ENCODE peak calls at places on chromosomes 5 and 9, in ten cellular contexts. One of them, this sample, is unnamed.

GRCh38 chr9:6305954-6306563 is 22.1 kb upstream of the TPD52L3 start:
- DNase-seq in endothelial cell: no peak
- DNase-seq in SK-N-SH: peak; percentile 31
- DNase-seq in kidney epithelial cell: peak; percentile 10
- DNase-seq in progenitor cell of endocrine pancreas: no peak
- DNase-seq in activated B cell treated with CpG ODN at 0.5 μM for 24 hours: no peak
- DNase-seq in fibroblast of the aortic adventitia: peak; percentile 82
- DNase-seq in fibroblast of lung: peak; percentile 29
- DNase-seq in Caco-2: no peak
- DNase-seq in cardiac fibroblast: peak; percentile 76
- DNase-seq in this sample: no peak

GRCh38 chr9:124602204-124602603 is 95.0 kb upstream of the NR5A1 start:
- DNase-seq in SK-N-SH: no peak
- DNase-seq in progenitor cell of endocrine pancreas: no peak
- DNase-seq in Caco-2: no peak
- DNase-seq in fibroblast of lung: no peak
- DNase-seq in endothelial cell: no peak
- DNase-seq in kidney epithelial cell: no peak
- DNase-seq in activated B cell treated with CpG ODN at 0.5 μM for 24 hours: no peak
- DNase-seq in fibroblast of the aortic adventitia: no peak
- DNase-seq in cardiac fibroblast: peak; percentile 7
- DNase-seq in this sample: no peak

GRCh38 chr5:160772854-160773253 is 79.2 kb downstream of the ATP10B start:
- DNase-seq in fibroblast of the aortic adventitia: no peak
- DNase-seq in progenitor cell of endocrine pancreas: no peak
- DNase-seq in fibroblast of lung: no peak
- DNase-seq in Caco-2: no peak
- DNase-seq in activated B cell treated with CpG ODN at 0.5 μM for 24 hours: no peak
- DNase-seq in SK-N-SH: no peak
- DNase-seq in kidney epithelial cell: no peak
- DNase-seq in cardiac fibroblast: no peak
- DNase-seq in endothelial cell: no peak
- DNase-seq in this sample: no peak

GRCh38 chr9:96604005-96604320 is 15.7 kb downstream of the CDC14B start:
- DNase-seq in progenitor cell of endocrine pancreas: no peak
- DNase-seq in SK-N-SH: no peak
- DNase-seq in fibroblast of the aortic adventitia: peak; percentile 76
- DNase-seq in kidney epithelial cell: no peak
- DNase-seq in fibroblast of lung: peak; percentile 63
- DNase-seq in activated B cell treated with CpG ODN at 0.5 μM for 24 hours: no peak
- DNase-seq in endothelial cell: no peak
- DNase-seq in cardiac fibroblast: no peak
- DNase-seq in Caco-2: no peak
- DNase-seq in this sample: no peak

GRCh38 chr9:89080193-89080592 is 88.9 kb downstream of the S1PR3 start:
- DNase-seq in SK-N-SH: no peak
- DNase-seq in fibroblast of the aortic adventitia: peak; percentile 75
- DNase-seq in cardiac fibroblast: peak; percentile 78
- DNase-seq in fibroblast of lung: no peak
- DNase-seq in progenitor cell of endocrine pancreas: no peak
- DNase-seq in Caco-2: no peak
- DNase-seq in kidney epithelial cell: no peak
- DNase-seq in endothelial cell: no peak
- DNase-seq in activated B cell treated with CpG ODN at 0.5 μM for 24 hours: no peak
- DNase-seq in this sample: no peak

GRCh38 chr9:129177443-129177790 is 644 bp downstream of the IER5L start:
- DNase-seq in kidney epithelial cell: no peak
- DNase-seq in Caco-2: no peak
- DNase-seq in fibroblast of lung: no peak
- DNase-seq in progenitor cell of endocrine pancreas: no peak
- DNase-seq in SK-N-SH: peak; percentile 77
- DNase-seq in cardiac fibroblast: no peak
- DNase-seq in endothelial cell: peak; percentile 44
- DNase-seq in fibroblast of the aortic adventitia: peak; percentile 6
- DNase-seq in activated B cell treated with CpG ODN at 0.5 μM for 24 hours: peak; percentile 65
- DNase-seq in this sample: no peak

GRCh38 chr5:2023196-2023595 is 140.5 kb upstream of the IRX4 start:
- DNase-seq in progenitor cell of endocrine pancreas: no peak
- DNase-seq in endothelial cell: no peak
- DNase-seq in Caco-2: no peak
- DNase-seq in cardiac fibroblast: no peak
- DNase-seq in fibroblast of lung: no peak
- DNase-seq in activated B cell treated with CpG ODN at 0.5 μM for 24 hours: no peak
- DNase-seq in SK-N-SH: no peak
- DNase-seq in fibroblast of the aortic adventitia: no peak
- DNase-seq in kidney epithelial cell: no peak
- DNase-seq in this sample: no peak

GRCh38 chr5:95533761-95534160 is 21.0 kb downstream of the SKIC3 start:
- DNase-seq in activated B cell treated with CpG ODN at 0.5 μM for 24 hours: no peak
- DNase-seq in kidney epithelial cell: no peak
- DNase-seq in SK-N-SH: no peak
- DNase-seq in fibroblast of lung: no peak
- DNase-seq in Caco-2: no peak
- DNase-seq in progenitor cell of endocrine pancreas: no peak
- DNase-seq in cardiac fibroblast: peak; percentile 35
- DNase-seq in fibroblast of the aortic adventitia: no peak
- DNase-seq in endothelial cell: no peak
- DNase-seq in this sample: no peak

DNA sequence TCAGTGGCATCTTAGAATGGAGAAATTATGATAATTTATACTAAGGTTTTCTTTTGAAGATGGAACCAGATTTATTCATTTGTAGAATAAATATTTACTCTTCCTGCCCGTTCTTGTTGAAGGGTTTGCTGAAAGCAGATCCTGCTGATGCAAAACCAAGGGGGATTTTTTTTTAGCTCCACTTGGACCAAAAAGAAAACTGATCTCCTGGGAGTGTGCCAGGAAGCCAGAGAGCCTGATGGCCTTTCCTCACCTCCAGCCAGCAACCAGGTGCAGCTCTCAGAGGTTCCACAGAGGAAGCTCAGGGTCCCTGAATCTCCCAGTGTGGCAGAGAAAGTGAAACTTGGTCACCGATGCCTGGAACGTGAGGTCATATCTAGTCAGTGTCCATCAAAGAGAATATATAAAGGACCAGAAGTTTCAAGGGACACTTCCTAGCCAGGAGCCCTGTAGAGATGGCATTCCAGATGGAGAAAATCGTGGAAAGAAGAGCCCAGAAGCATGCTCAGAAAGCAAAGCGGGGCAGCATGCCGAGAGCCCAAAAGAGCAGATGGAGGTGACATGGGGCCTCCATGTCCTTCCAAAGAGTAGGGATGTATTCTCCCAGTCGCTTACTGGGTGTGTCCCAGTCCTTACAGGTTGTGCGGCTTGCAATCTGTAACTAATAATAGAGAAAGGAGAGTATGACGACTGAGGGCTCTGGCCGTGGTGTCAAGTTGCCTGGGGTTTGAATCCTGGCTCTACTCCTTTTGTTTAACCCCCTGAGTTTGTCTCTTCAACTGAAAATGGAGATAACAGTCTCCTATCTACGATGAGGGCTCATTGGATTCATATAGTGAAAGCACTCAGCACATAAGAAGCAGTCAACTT is 12.2 kb downstream of the AFAP1L1 start:
- DNase-seq in fibroblast of lung: no peak
- DNase-seq in SK-N-SH: no peak
- DNase-seq in Caco-2: no peak
- DNase-seq in kidney epithelial cell: no peak
- DNase-seq in activated B cell treated with CpG ODN at 0.5 μM for 24 hours: no peak
- DNase-seq in endothelial cell: no peak
- DNase-seq in fibroblast of the aortic adventitia: peak; percentile 40
- DNase-seq in cardiac fibroblast: peak; percentile 39
- DNase-seq in progenitor cell of endocrine pancreas: no peak
- DNase-seq in this sample: no peak
- TF ChIP-seq CTCF in fibroblast of lung: no peak
- TF ChIP-seq CTCF in SK-N-SH: no peak
- TF ChIP-seq CTCF in Caco-2: no peak
- TF ChIP-seq CTCF in kidney epithelial cell: no peak
- TF ChIP-seq CTCF in activated B cell treated with CpG ODN at 0.5 μM for 24 hours: no peak
- TF ChIP-seq CTCF in endothelial cell: no peak
- TF ChIP-seq CTCF in fibroblast of the aortic adventitia: no peak
- TF ChIP-seq CTCF in cardiac fibroblast: no peak
- TF ChIP-seq CTCF in progenitor cell of endocrine pancreas: no peak
- TF ChIP-seq CTCF in this sample: no peak

GRCh38 chr5:150612405-150612804 is 28.1 kb upstream of the SYNPO start:
- DNase-seq in Caco-2: no peak
- DNase-seq in progenitor cell of endocrine pancreas: no peak
- DNase-seq in activated B cell treated with CpG ODN at 0.5 μM for 24 hours: no peak
- DNase-seq in fibroblast of the aortic adventitia: no peak
- DNase-seq in SK-N-SH: no peak
- DNase-seq in endothelial cell: no peak
- DNase-seq in cardiac fibroblast: no peak
- DNase-seq in fibroblast of lung: no peak
- DNase-seq in kidney epithelial cell: no peak
- DNase-seq in this sample: no peak

GRCh38 chr5:150614651-150615040 is 25.8 kb upstream of the SYNPO start:
- DNase-seq in fibroblast of the aortic adventitia: no peak
- DNase-seq in fibroblast of lung: no peak
- DNase-seq in endothelial cell: no peak
- DNase-seq in activated B cell treated with CpG ODN at 0.5 μM for 24 hours: no peak
- DNase-seq in cardiac fibroblast: no peak
- DNase-seq in SK-N-SH: no peak
- DNase-seq in kidney epithelial cell: no peak
- DNase-seq in Caco-2: no peak
- DNase-seq in progenitor cell of endocrine pancreas: no peak
- DNase-seq in this sample: no peak

GRCh38 chr5:150612905-150613670 is 27.4 kb upstream of the SYNPO start:
- DNase-seq in cardiac fibroblast: no peak
- DNase-seq in progenitor cell of endocrine pancreas: no peak
- DNase-seq in activated B cell treated with CpG ODN at 0.5 μM for 24 hours: no peak
- DNase-seq in endothelial cell: no peak
- DNase-seq in fibroblast of lung: peak; percentile 61
- DNase-seq in SK-N-SH: no peak
- DNase-seq in kidney epithelial cell: no peak
- DNase-seq in fibroblast of the aortic adventitia: peak; percentile 48
- DNase-seq in Caco-2: no peak
- DNase-seq in this sample: no peak

GRCh38 chr5:150615141-150615699 is 25.2 kb upstream of the SYNPO start:
- DNase-seq in fibroblast of lung: peak; percentile 87
- DNase-seq in endothelial cell: no peak
- DNase-seq in fibroblast of the aortic adventitia: peak; percentile 85
- DNase-seq in progenitor cell of endocrine pancreas: no peak
- DNase-seq in cardiac fibroblast: peak; percentile 43
- DNase-seq in SK-N-SH: no peak
- DNase-seq in activated B cell treated with CpG ODN at 0.5 μM for 24 hours: no peak
- DNase-seq in Caco-2: no peak
- DNase-seq in kidney epithelial cell: no peak
- DNase-seq in this sample: peak; percentile 81

GRCh38 chr5:150613991-150614650 is 26.3 kb upstream of the SYNPO start:
- DNase-seq in fibroblast of the aortic adventitia: no peak
- DNase-seq in kidney epithelial cell: no peak
- DNase-seq in endothelial cell: no peak
- DNase-seq in fibroblast of lung: no peak
- DNase-seq in SK-N-SH: no peak
- DNase-seq in cardiac fibroblast: no peak
- DNase-seq in Caco-2: no peak
- DNase-seq in activated B cell treated with CpG ODN at 0.5 μM for 24 hours: no peak
- DNase-seq in progenitor cell of endocrine pancreas: no peak
- DNase-seq in this sample: no peak
- TF ChIP-seq CTCF in fibroblast of the aortic adventitia: no peak
- TF ChIP-seq CTCF in kidney epithelial cell: peak; percentile 17
- TF ChIP-seq CTCF in endothelial cell: peak; percentile 31
- TF ChIP-seq CTCF in fibroblast of lung: no peak
- TF ChIP-seq CTCF in SK-N-SH: peak; percentile 26
- TF ChIP-seq CTCF in cardiac fibroblast: peak; percentile 12
- TF ChIP-seq CTCF in Caco-2: no peak
- TF ChIP-seq CTCF in activated B cell treated with CpG ODN at 0.5 μM for 24 hours: no peak
- TF ChIP-seq CTCF in progenitor cell of endocrine pancreas: peak; percentile 35
- TF ChIP-seq CTCF in this sample: peak; percentile 3

GRCh38 chr5:86666981-86667380 is 49.2 kb downstream of the COX7C start:
- DNase-seq in kidney epithelial cell: no peak
- DNase-seq in activated B cell treated with CpG ODN at 0.5 μM for 24 hours: no peak
- DNase-seq in fibroblast of lung: no peak
- DNase-seq in cardiac fibroblast: no peak
- DNase-seq in endothelial cell: no peak
- DNase-seq in Caco-2: no peak
- DNase-seq in fibroblast of the aortic adventitia: no peak
- DNase-seq in progenitor cell of endocrine pancreas: no peak
- DNase-seq in SK-N-SH: no peak
- DNase-seq in this sample: no peak

GRCh38 chr5:86665984-86666760 is 48.4 kb downstream of the COX7C start:
- DNase-seq in kidney epithelial cell: no peak
- DNase-seq in SK-N-SH: no peak
- DNase-seq in cardiac fibroblast: no peak
- DNase-seq in Caco-2: no peak
- DNase-seq in fibroblast of lung: no peak
- DNase-seq in endothelial cell: no peak
- DNase-seq in progenitor cell of endocrine pancreas: no peak
- DNase-seq in fibroblast of the aortic adventitia: no peak
- DNase-seq in activated B cell treated with CpG ODN at 0.5 μM for 24 hours: no peak
- DNase-seq in this sample: no peak

DNA sequence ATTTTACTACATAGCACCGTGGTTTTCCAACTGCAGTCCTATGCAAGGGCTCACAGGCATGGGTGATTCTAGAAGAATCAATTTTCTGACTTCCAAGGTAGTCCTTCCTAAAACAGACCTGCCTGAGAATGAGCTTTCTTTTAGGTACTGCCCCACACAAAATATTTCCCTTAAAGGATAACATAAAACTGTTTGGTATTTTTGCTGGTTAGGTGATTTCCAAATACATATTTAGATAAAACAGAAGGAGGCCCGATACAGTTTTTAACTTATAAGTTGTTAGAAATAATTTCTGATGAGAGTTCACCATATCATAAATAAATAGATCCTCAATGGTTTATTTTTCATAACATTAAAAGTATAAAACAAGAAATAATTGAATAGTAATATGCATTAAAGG is 46.4 kb downstream of the COX7C start:
- DNase-seq in cardiac fibroblast: no peak
- DNase-seq in fibroblast of lung: no peak
- DNase-seq in kidney epithelial cell: no peak
- DNase-seq in fibroblast of the aortic adventitia: no peak
- DNase-seq in endothelial cell: no peak
- DNase-seq in Caco-2: no peak
- DNase-seq in activated B cell treated with CpG ODN at 0.5 μM for 24 hours: no peak
- DNase-seq in SK-N-SH: no peak
- DNase-seq in progenitor cell of endocrine pancreas: no peak
- DNase-seq in this sample: no peak
- TF ChIP-seq CTCF in cardiac fibroblast: no peak
- TF ChIP-seq CTCF in fibroblast of lung: no peak
- TF ChIP-seq CTCF in kidney epithelial cell: no peak
- TF ChIP-seq CTCF in fibroblast of the aortic adventitia: no peak
- TF ChIP-seq CTCF in endothelial cell: no peak
- TF ChIP-seq CTCF in Caco-2: no peak
- TF ChIP-seq CTCF in activated B cell treated with CpG ODN at 0.5 μM for 24 hours: no peak
- TF ChIP-seq CTCF in SK-N-SH: no peak
- TF ChIP-seq CTCF in progenitor cell of endocrine pancreas: no peak
- TF ChIP-seq CTCF in this sample: no peak

GRCh38 chr5:983238-983524 is 25.4 kb upstream of the NKD2 start:
- DNase-seq in fibroblast of the aortic adventitia: no peak
- DNase-seq in cardiac fibroblast: no peak
- DNase-seq in progenitor cell of endocrine pancreas: no peak
- DNase-seq in Caco-2: no peak
- DNase-seq in fibroblast of lung: no peak
- DNase-seq in SK-N-SH: no peak
- DNase-seq in kidney epithelial cell: no peak
- DNase-seq in endothelial cell: no peak
- DNase-seq in activated B cell treated with CpG ODN at 0.5 μM for 24 hours: no peak
- DNase-seq in this sample: no peak

GRCh38 chr5:980941-981340 is 27.7 kb upstream of the NKD2 start:
- DNase-seq in activated B cell treated with CpG ODN at 0.5 μM for 24 hours: no peak
- DNase-seq in Caco-2: no peak
- DNase-seq in SK-N-SH: no peak
- DNase-seq in endothelial cell: no peak
- DNase-seq in fibroblast of the aortic adventitia: peak; percentile 42
- DNase-seq in kidney epithelial cell: no peak
- DNase-seq in cardiac fibroblast: peak; percentile 21
- DNase-seq in fibroblast of lung: peak; percentile 36
- DNase-seq in progenitor cell of endocrine pancreas: no peak
- DNase-seq in this sample: no peak

GRCh38 chr5:983568-983967 is 25.0 kb upstream of the NKD2 start:
- DNase-seq in fibroblast of the aortic adventitia: no peak
- DNase-seq in progenitor cell of endocrine pancreas: no peak
- DNase-seq in SK-N-SH: no peak
- DNase-seq in activated B cell treated with CpG ODN at 0.5 μM for 24 hours: no peak
- DNase-seq in kidney epithelial cell: no peak
- DNase-seq in fibroblast of lung: no peak
- DNase-seq in cardiac fibroblast: no peak
- DNase-seq in Caco-2: no peak
- DNase-seq in endothelial cell: no peak
- DNase-seq in this sample: no peak

GRCh38 chr5:981466-981865 is 27.1 kb upstream of the NKD2 start:
- DNase-seq in fibroblast of lung: no peak
- DNase-seq in kidney epithelial cell: no peak
- DNase-seq in fibroblast of the aortic adventitia: no peak
- DNase-seq in SK-N-SH: no peak
- DNase-seq in activated B cell treated with CpG ODN at 0.5 μM for 24 hours: no peak
- DNase-seq in endothelial cell: no peak
- DNase-seq in cardiac fibroblast: no peak
- DNase-seq in progenitor cell of endocrine pancreas: no peak
- DNase-seq in Caco-2: no peak
- DNase-seq in this sample: no peak

GRCh38 chr5:982377-983237 is 26.0 kb upstream of the NKD2 start:
- DNase-seq in endothelial cell: peak; percentile 64
- DNase-seq in activated B cell treated with CpG ODN at 0.5 μM for 24 hours: no peak
- DNase-seq in progenitor cell of endocrine pancreas: no peak
- DNase-seq in kidney epithelial cell: no peak
- DNase-seq in Caco-2: no peak
- DNase-seq in fibroblast of the aortic adventitia: no peak
- DNase-seq in fibroblast of lung: no peak
- DNase-seq in cardiac fibroblast: no peak
- DNase-seq in SK-N-SH: peak; percentile 63
- DNase-seq in this sample: peak; percentile 63
- TF ChIP-seq CTCF in endothelial cell: peak; percentile 40
- TF ChIP-seq CTCF in activated B cell treated with CpG ODN at 0.5 μM for 24 hours: no peak
- TF ChIP-seq CTCF in progenitor cell of endocrine pancreas: peak; percentile 33
- TF ChIP-seq CTCF in kidney epithelial cell: peak; percentile 32
- TF ChIP-seq CTCF in Caco-2: no peak
- TF ChIP-seq CTCF in fibroblast of the aortic adventitia: peak; percentile 27
- TF ChIP-seq CTCF in fibroblast of lung: no peak
- TF ChIP-seq CTCF in cardiac fibroblast: peak; percentile 19
- TF ChIP-seq CTCF in SK-N-SH: peak; percentile 28
- TF ChIP-seq CTCF in this sample: peak; percentile 49